ENCODE peak calls at places on chromosome 16, in four cellular contexts. P is AML-193, C is cardiac fibroblast, N is right lobe of liver. R is an unnamed sample.

GRCh38 chr16:28193530-28194423 is 18.0 kb downstream of the XPO6 start:
- DNase-seq in P (no peak), C (peak), N (no peak), R (peak)

GRCh38 chr16:28930652-28931051 is 1.1 kb upstream of the CD19 start:
- DNase-seq in P (no peak), C (no peak), N (no peak), R (no peak)

GRCh38 chr16:728131-728889 is 1.4 kb downstream of the HAGHL start:
- DNase-seq in P (peak), C (peak), N (no peak), R (peak)

GRCh38 chr16:87086575-87086974 is 230.6 kb downstream of the C16orf95 start:
- DNase-seq in P (no peak), C (peak), N (no peak), R (no peak)

GRCh38 chr16:85391769-85392583 is 221.1 kb upstream of the GSE1 start:
- DNase-seq in P (no peak), C (no peak), N (peak), R (no peak)

GRCh38 chr16:83701494-83701893 is 106.3 kb upstream of the HSBP1 start:
- DNase-seq in P (no peak), C (peak), N (no peak), R (peak)

GRCh38 chr16:87012954-87013938 is 303.9 kb downstream of the C16orf95 start:
- DNase-seq in P (no peak), C (no peak), N (peak), R (no peak)

GRCh38 chr16:74730049-74730683 is 29.5 kb upstream of the MLKL start:
- DNase-seq in P (no peak), C (no peak), N (no peak), R (no peak)

GRCh38 chr16:57134982-57135381 is 42.6 kb downstream of the CPNE2 start:
- DNase-seq in P (no peak), C (no peak), N (peak), R (no peak)

GRCh38 chr16:53433509-53433908 is 762 bp upstream of the RBL2 start:
- DNase-seq in P (no peak), C (peak), N (no peak), R (no peak)

GRCh38 chr16:66366433-66367299 is at the start of gene CDH5:
- DNase-seq in P (no peak), C (peak), N (peak), R (peak)

GRCh38 chr16:89442990-89443726 is 47.2 kb downstream of the ANKRD11 start:
- DNase-seq in P (no peak), C (peak), N (no peak), R (peak)

GRCh38 chr16:56876048-56876447 is 11.0 kb downstream of the SLC12A3 start:
- DNase-seq in P (no peak), C (no peak), N (no peak), R (no peak)

GRCh38 chr16:68117884-68118283 is 32.7 kb downstream of the NFATC3 start:
- DNase-seq in P (no peak), C (no peak), N (no peak), R (no peak)

GRCh38 chr16:46573008-46573833 is 48.0 kb downstream of the SHCBP1 start:
- DNase-seq in P (no peak), C (peak), N (no peak), R (no peak)

GRCh38 chr16:15829460-15829859 is 27.4 kb downstream of the MYH11 start:
- DNase-seq in P (no peak), C (peak), N (no peak), R (no peak)

GRCh38 chr16:3578121-3578520 is 918 bp upstream of the NLRC3 start:
- DNase-seq in P (no peak), C (no peak), N (no peak), R (no peak)

GRCh38 chr16:81158964-81159363 is 62.8 kb upstream of the GCSH start:
- DNase-seq in P (no peak), C (no peak), N (no peak), R (peak)

GRCh38 chr16:22255335-22255734 is 41.9 kb upstream of the POLR3E start:
- DNase-seq in P (no peak), C (no peak), N (no peak), R (no peak)

GRCh38 chr16:23408242-23409201 is 44.5 kb downstream of the COG7 start:
- DNase-seq in P (no peak), C (peak), N (no peak), R (peak)

GRCh38 chr16:86834451-86835035 is 256.2 kb downstream of the FOXL1 start:
- DNase-seq in P (no peak), C (peak), N (no peak), R (peak)

GRCh38 chr16:2512920-2513404 is 790 bp upstream of the ATP6V0C start:
- DNase-seq in P (no peak), C (no peak), N (peak), R (no peak)

GRCh38 chr16:57115504-57116182 is 23.3 kb downstream of the CPNE2 start:
- DNase-seq in P (no peak), C (peak), N (no peak), R (peak)

GRCh38 chr16:89067677-89068076 is 26.0 kb upstream of the ACSF3 start:
- DNase-seq in P (no peak), C (peak), N (no peak), R (no peak)

GRCh38 chr16:78629173-78629572 is 529.7 kb downstream of the WWOX start:
- DNase-seq in P (no peak), C (no peak), N (no peak), R (no peak)